ENCODE peak calls at places on chromosomes 4 and X, in seven cellular contexts. L is fibroblast of mammary gland, M is upper lobe of right lung, I is hepatocyte, Y is HFF-Myc, T is A673, V is fibroblast of pulmonary artery. W is an unnamed sample.

GRCh38 chrX:47169726-47170515 is 23.7 kb upstream of the UBA1 start:
- DNase-seq in M (peak), L (peak), T (no peak), I (peak), Y (no peak), V (peak), W (no peak)

GRCh38 chr4:76601791-76602190 is 166.8 kb downstream of the SHROOM3 start:
- DNase-seq in V (peak), Y (no peak), L (peak), I (no peak), M (no peak), T (no peak), W (no peak)

GRCh38 chr4:95363579-95363965 is 185.2 kb downstream of the UNC5C start:
- DNase-seq in Y (no peak), I (no peak), M (no peak), T (no peak), L (no peak), V (no peak), W (no peak)

GRCh38 chrX:100098660-100099375 is 311.3 kb downstream of the PCDH19 start:
- DNase-seq in Y (no peak), T (no peak), L (no peak), V (peak), M (no peak), I (no peak), W (no peak)

GRCh38 chr4:155837203-155837796 is 28.8 kb downstream of the ASIC5 start:
- DNase-seq in V (no peak), T (no peak), M (no peak), L (no peak), Y (no peak), I (no peak), W (no peak)

GRCh38 chr4:188138227-188138626 is 1.0 kb upstream of the TRIML1 start:
- DNase-seq in I (no peak), M (no peak), L (no peak), T (no peak), Y (no peak), V (no peak), W (no peak)

GRCh38 chrX:40173662-40174593 is 76.2 kb upstream of the BCOR start:
- DNase-seq in I (peak), T (peak), L (no peak), Y (no peak), V (no peak), M (peak), W (peak)

GRCh38 chr4:112765317-112765989 is 128.5 kb downstream of the LARP7 start:
- DNase-seq in Y (no peak), I (peak), M (no peak), V (peak), T (peak), L (peak), W (peak)

GRCh38 chr4:6767341-6767724 is 15.2 kb upstream of the KIAA0232 start:
- DNase-seq in Y (no peak), M (no peak), V (no peak), T (no peak), L (no peak), I (no peak), W (no peak)

GRCh38 chrX:17592117-17592516 is 145.2 kb upstream of the SCML1 start:
- DNase-seq in Y (no peak), V (peak), T (no peak), M (no peak), L (peak), I (no peak), W (no peak)

GRCh38 chrX:17588303-17588702 is 149.0 kb upstream of the SCML1 start:
- DNase-seq in M (no peak), I (no peak), T (no peak), V (no peak), Y (no peak), L (no peak), W (no peak)

GRCh38 chrX:17587352-17587751 is 149.9 kb upstream of the SCML1 start:
- DNase-seq in T (no peak), M (no peak), Y (no peak), V (no peak), L (no peak), I (no peak), W (no peak)

GRCh38 chrX:17591741-17592110 is 145.6 kb upstream of the SCML1 start:
- DNase-seq in V (peak), I (no peak), Y (no peak), M (no peak), L (peak), T (no peak), W (no peak)

GRCh38 chrX:17590892-17591740 is 146.2 kb upstream of the SCML1 start:
- DNase-seq in M (no peak), T (peak), I (peak), V (peak), Y (no peak), L (peak), W (peak)
- H3K4me3 ChIP-seq in M (peak), T (no peak), I (no peak), V (peak), Y (no peak), L (peak), W (no peak)

GRCh38 chr4:52822583-52823477 is 39.3 kb upstream of the RASL11B start:
- DNase-seq in I (no peak), V (peak), L (peak), Y (peak), M (no peak), T (no peak), W (no peak)
- H3K4me3 ChIP-seq in I (no peak), V (no peak), L (no peak), Y (no peak), M (no peak), T (no peak), W (no peak)

GRCh38 chr4:79048878-79049277 is 109.6 kb upstream of the PAQR3 start:
- DNase-seq in L (no peak), T (no peak), Y (no peak), I (no peak), M (no peak), V (no peak), W (no peak)
- H3K4me3 ChIP-seq in L (no peak), T (no peak), Y (no peak), I (no peak), M (no peak), V (no peak), W (no peak)

DNA sequence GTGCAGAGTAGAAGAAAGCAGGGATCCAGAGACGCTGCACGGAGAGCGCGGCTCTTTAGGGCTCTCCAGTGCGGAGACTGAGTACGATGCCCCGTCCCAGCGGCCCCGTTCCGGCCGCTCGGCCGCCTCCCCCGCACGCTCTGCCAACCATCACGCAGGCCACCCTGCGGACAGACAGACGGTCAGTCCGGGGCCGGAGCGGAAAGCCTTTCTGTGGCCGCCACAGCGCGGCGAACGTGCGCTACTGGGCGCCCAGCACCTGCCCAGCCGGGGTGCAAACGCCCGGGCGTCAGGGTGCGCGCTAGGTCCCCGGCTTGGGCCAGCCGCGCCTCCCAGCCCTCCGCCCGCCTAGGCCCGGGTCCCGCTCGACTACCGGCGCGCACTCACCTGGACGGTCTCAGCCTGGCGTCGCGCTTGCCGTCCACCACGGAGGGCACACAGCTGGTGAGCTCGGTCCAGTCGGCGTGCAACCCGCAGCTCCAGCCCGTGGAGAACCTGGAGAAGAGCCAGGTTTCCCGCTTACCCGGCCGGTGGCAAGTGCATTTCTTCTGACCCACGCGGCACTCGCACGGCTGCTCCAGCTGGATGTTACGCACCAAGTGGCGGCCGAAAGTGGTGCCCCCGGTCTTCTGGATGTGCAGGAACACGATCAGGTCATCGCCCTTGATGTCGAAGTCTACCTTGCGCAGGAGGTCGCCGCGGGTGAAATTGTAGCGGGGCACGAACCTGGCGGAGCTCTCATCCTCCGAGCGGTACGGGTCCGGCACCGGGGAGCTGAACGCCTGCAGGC is 1.8 kb downstream of the HS6ST2 start:
- DNase-seq in V (no peak), I (peak), L (no peak), M (peak), Y (no peak), T (no peak), W (peak)
- H3K4me3 ChIP-seq in V (peak), I (peak), L (no peak), M (peak), Y (no peak), T (peak), W (peak)

DNA sequence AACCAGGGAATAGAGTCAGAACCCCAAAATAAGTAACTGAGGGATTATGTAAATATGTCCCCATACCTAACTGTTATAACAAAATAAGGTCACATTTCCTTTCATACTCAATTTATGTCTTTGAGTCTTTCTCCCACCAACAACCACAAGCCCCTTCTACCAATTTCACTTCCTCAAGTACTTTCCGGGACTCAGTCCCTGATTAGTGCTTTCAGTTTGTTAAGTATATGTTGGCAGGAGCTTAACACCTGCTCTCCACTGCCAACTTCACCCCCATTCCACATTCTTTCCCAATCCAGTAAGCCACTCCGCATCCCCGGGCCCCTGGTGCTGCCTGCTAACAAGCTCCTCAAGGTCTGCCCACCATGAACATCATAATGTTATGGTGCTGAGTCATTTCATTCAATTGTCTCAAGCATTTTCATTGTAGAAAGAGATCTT is 71.3 kb upstream of the SPRY1 start:
- DNase-seq in V (no peak), M (no peak), I (no peak), L (no peak), Y (no peak), T (peak), W (no peak)
- H3K4me3 ChIP-seq in V (no peak), M (no peak), I (no peak), L (no peak), Y (no peak), T (no peak), W (no peak)

GRCh38 chr4:93830090-93830818 is 1.7 kb downstream of the ATOH1 start:
- DNase-seq in L (no peak), T (no peak), I (no peak), M (no peak), Y (no peak), V (no peak), W (peak)
- H3K4me3 ChIP-seq in L (no peak), T (no peak), I (peak), M (no peak), Y (no peak), V (no peak), W (peak)

DNA sequence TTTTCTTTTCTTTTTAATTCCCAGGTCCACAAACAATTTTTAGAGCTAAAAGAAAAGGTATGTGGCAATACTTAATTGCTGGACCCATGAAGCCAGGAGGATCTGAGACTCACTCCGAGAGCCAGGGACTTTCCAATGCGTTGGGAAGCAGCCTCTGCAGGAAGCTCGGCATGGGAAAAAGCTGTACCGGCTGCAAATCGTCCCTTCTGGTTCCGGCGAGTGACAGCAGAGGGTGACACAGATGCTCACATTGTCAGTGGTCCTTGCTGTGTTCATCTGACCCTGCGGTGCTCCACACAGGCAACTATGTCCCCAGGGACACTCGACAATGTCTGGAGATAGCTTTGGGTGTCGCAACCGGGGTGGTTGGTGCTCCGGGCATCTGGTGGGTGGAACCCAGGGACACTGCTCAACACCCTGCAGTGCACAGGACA is 164.0 kb downstream of the PRKX start:
- DNase-seq in L (peak), I (peak), V (peak), Y (no peak), M (no peak), T (peak), W (peak)
- H3K4me3 ChIP-seq in L (peak), I (no peak), V (peak), Y (peak), M (peak), T (peak), W (no peak)

DNA sequence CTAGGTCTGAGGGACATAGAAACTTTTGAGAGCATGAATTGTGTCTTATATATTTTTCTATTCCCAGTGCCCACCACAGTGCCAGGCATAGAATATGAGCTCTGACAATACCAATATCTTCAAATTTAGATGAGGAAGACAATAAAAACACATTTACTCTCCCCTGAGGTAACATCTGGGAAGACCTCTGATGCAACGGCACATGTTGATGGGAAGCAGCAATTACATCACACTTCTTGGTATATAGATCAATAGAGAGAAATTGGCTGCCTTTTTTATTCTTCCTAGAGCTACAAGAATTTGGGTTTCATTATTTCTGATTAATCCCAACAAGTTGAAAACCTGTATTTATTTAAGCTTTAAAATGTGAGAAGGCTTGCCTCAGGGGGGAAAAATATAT is 67.4 kb upstream of the SMAD1 start:
- DNase-seq in Y (no peak), M (no peak), L (no peak), T (no peak), I (no peak), V (no peak), W (no peak)
- H3K4me3 ChIP-seq in Y (no peak), M (no peak), L (no peak), T (no peak), I (no peak), V (no peak), W (no peak)

GRCh38 chrX:24173115-24173847 is 23.8 kb downstream of the ZFX start:
- DNase-seq in L (no peak), Y (no peak), T (no peak), M (no peak), V (no peak), I (no peak), W (no peak)

GRCh38 chrX:24166078-24166477 is 16.5 kb downstream of the ZFX start:
- DNase-seq in M (no peak), I (no peak), V (no peak), L (no peak), T (no peak), Y (no peak), W (no peak)

GRCh38 chrX:24167719-24168472 is 18.4 kb downstream of the ZFX start:
- DNase-seq in I (no peak), Y (no peak), M (no peak), V (no peak), L (no peak), T (peak), W (no peak)

GRCh38 chrX:24168807-24169206 is 19.3 kb downstream of the ZFX start:
- DNase-seq in I (no peak), L (no peak), T (no peak), M (no peak), V (no peak), Y (no peak), W (no peak)

GRCh38 chrX:24169211-24169610 is 19.7 kb downstream of the ZFX start:
- DNase-seq in I (no peak), L (peak), T (no peak), Y (no peak), V (no peak), M (no peak), W (no peak)
- H3K4me3 ChIP-seq in I (no peak), L (no peak), T (no peak), Y (no peak), V (no peak), M (no peak), W (peak)

W was measured in GM23338.